ENCODE peak calls at places on chromosomes 4 and X, in six cellular contexts. K is tibial nerve, P is ovary, O is transverse colon, T is upper lobe of left lung, S is HepG2. W is an unnamed sample. For H3K27me3, the result is how much of the 10 kb centered on the place peaks cover.

GRCh38 chr4:169202143-169202699 is 68.5 kb downstream of the SH3RF1 start:
- DNase-seq in K (no peak), P (no peak), O (no peak), T (no peak), S (peak), W (no peak)

GRCh38 chr4:16794816-16795445 is 103.5 kb downstream of the LDB2 start:
- DNase-seq in K (peak), P (peak), O (peak), T (no peak), S (peak), W (no peak)

GRCh38 chrX:134144231-134144630 is 92.8 kb upstream of the CCDC160 start:
- DNase-seq in K (no peak), P (no peak), O (no peak), T (no peak), S (peak), W (no peak)

GRCh38 chr4:110249687-110250387 is 51.4 kb upstream of the ELOVL6 start:
- DNase-seq in K (no peak), P (no peak), O (no peak), T (no peak), S (no peak), W (no peak)

GRCh38 chr4:86032476-86033022 is 327.3 kb downstream of the MAPK10 start:
- DNase-seq in K (peak), P (no peak), O (no peak), T (no peak), S (no peak), W (peak)

GRCh38 chr4:159137176-159137575 is 34.3 kb downstream of the RAPGEF2 start:
- DNase-seq in K (no peak), P (no peak), O (peak), T (no peak), S (no peak), W (no peak)

GRCh38 chr4:74133786-74134499 is 24.0 kb upstream of the MTHFD2L start:
- DNase-seq in K (peak), P (peak), O (peak), T (no peak), S (peak), W (peak)

GRCh38 chr4:110310795-110311194 is 112.4 kb upstream of the ELOVL6 start:
- DNase-seq in K (no peak), P (no peak), O (no peak), T (no peak), S (no peak), W (no peak)

GRCh38 chr4:1376841-1377605 is 29.2 kb downstream of the NKX1-1 start:
- DNase-seq in K (no peak), P (peak), O (no peak), T (peak), S (no peak), W (peak)

GRCh38 chr4:2914220-2915126 is 48.7 kb downstream of the NOP14 start:
- DNase-seq in K (no peak), P (no peak), O (no peak), T (no peak), S (no peak), W (no peak)

GRCh38 chrX:148337873-148338272 is 162.5 kb upstream of the AFF2 start:
- DNase-seq in K (no peak), P (no peak), O (no peak), T (no peak), S (no peak), W (no peak)

GRCh38 chrX:153032397-153033118 is 23.7 kb upstream of the PNMA3 start:
- DNase-seq in K (peak), P (peak), O (peak), T (peak), S (peak), W (peak)

GRCh38 chr4:48090621-48091020 is 43.4 kb downstream of the TXK start:
- DNase-seq in K (no peak), P (no peak), O (no peak), T (no peak), S (no peak), W (no peak)

GRCh38 chrX:2609431-2610238 is 81.5 kb upstream of the CD99 start:
- DNase-seq in K (no peak), P (no peak), O (no peak), T (no peak), S (no peak), W (peak)

GRCh38 chr4:80610845-80611244 is 275.3 kb downstream of the CFAP299 start:
- DNase-seq in K (no peak), P (no peak), O (no peak), T (no peak), S (no peak), W (no peak)

GRCh38 chr4:85005865-85006377 is 39.4 kb upstream of the WDFY3 start:
- DNase-seq in K (no peak), P (no peak), O (no peak), T (no peak), S (no peak), W (no peak)

GRCh38 chrX:74774988-74775387 is 150.3 kb downstream of the NEXMIF start:
- DNase-seq in K (no peak), P (no peak), O (no peak), T (no peak), S (no peak), W (no peak)

GRCh38 chr4:77566148-77566547 is 39.5 kb upstream of the CXCL13 start:
- DNase-seq in K (no peak), P (no peak), O (no peak), T (no peak), S (no peak), W (no peak)

GRCh38 chrX:119410027-119410819 is 11.1 kb downstream of the SLC25A43 start:
- DNase-seq in K (peak), P (peak), O (peak), T (no peak), S (peak), W (peak)

GRCh38 chr4:183658362-183659028 is 490 bp downstream of the RWDD4 start:
- DNase-seq in K (no peak), P (peak), O (peak), T (peak), S (peak), W (peak)

GRCh38 chr4:76803522-76803921 is 94.4 kb downstream of the SOWAHB start:
- DNase-seq in K (peak), P (no peak), O (no peak), T (no peak), S (no peak), W (no peak)

GRCh38 chr4:113783289-113783688 is 21.8 kb upstream of the CAMK2D start:
- DNase-seq in K (no peak), P (no peak), O (no peak), T (no peak), S (no peak), W (no peak)

GRCh38 chrX:39336709-39337294 is 535.5 kb downstream of the MID1IP1 start:
- DNase-seq in K (peak), P (peak), O (peak), T (no peak), S (no peak), W (peak)

GRCh38 chrX:135520022-135520552 is 373 bp upstream of the INTS6L start:
- DNase-seq in K (no peak), P (no peak), O (no peak), T (no peak), S (no peak), W (no peak)

GRCh38 chr4:183602444-183603102 is 56.4 kb downstream of the RWDD4 start:
- DNase-seq in K (no peak), P (no peak), O (no peak), T (no peak), S (no peak), W (no peak)

GRCh38 chr4:169158046-169158445 is 112.7 kb downstream of the SH3RF1 start:
- DNase-seq in K (no peak), P (no peak), O (no peak), T (no peak), S (no peak), W (no peak)

GRCh38 chrX:106177106-106177981 is 9.2 kb downstream of the PWWP3B start:
- DNase-seq in K (peak), P (peak), O (no peak), T (peak), S (no peak), W (no peak)

GRCh38 chr4:112029642-112030235 is 115.5 kb upstream of the FAM241A start:
- DNase-seq in K (no peak), P (no peak), O (no peak), T (no peak), S (no peak), W (no peak)

GRCh38 chr4:108811486-108811885 is 48.6 kb upstream of the ETNPPL start:
- DNase-seq in K (no peak), P (no peak), O (no peak), T (no peak), S (no peak), W (no peak)

GRCh38 chr4:185343726-185344581 is 51.8 kb downstream of the LRP2BP start:
- DNase-seq in K (peak), P (no peak), O (peak), T (no peak), S (no peak), W (peak)

GRCh38 chrX:99142745-99143144 is 1267.3 kb downstream of the PCDH19 start:
- DNase-seq in K (no peak), P (no peak), O (no peak), T (no peak), S (no peak), W (no peak)

GRCh38 chr4:683982-684571 is 4.9 kb downstream of the SLC49A3 start:
- DNase-seq in K (peak), P (peak), O (peak), T (peak), S (peak), W (peak)

GRCh38 chr4:141196227-141196928 is 24.3 kb upstream of the ZNF330 start:
- DNase-seq in K (no peak), P (no peak), O (no peak), T (no peak), S (no peak), W (no peak)

GRCh38 chr4:78776729-78777555 is 792 bp downstream of the BMP2K start:
- DNase-seq in K (peak), P (no peak), O (peak), T (no peak), S (peak), W (peak)

GRCh38 chr4:144409525-144409924 is 236.4 kb upstream of the HHIP start:
- DNase-seq in K (no peak), P (no peak), O (no peak), T (no peak), S (no peak), W (no peak)

GRCh38 chr4:43918377-43918776 is 530.2 kb downstream of the KCTD8 start:
- DNase-seq in K (no peak), P (no peak), O (no peak), T (no peak), S (no peak), W (no peak)

GRCh38 chr4:113566015-113566795 is 195.3 kb downstream of the CAMK2D start:
- DNase-seq in K (no peak), P (no peak), O (no peak), T (no peak), S (no peak), W (no peak)

GRCh38 chr4:83013420-83013867 is 2.8 kb upstream of the LIN54 start:
- DNase-seq in K (no peak), P (no peak), O (no peak), T (no peak), S (no peak), W (no peak)

GRCh38 chr4:40514409-40515025 is 115.1 kb downstream of the RBM47 start:
- DNase-seq in K (no peak), P (no peak), O (peak), T (no peak), S (peak), W (no peak)

GRCh38 chrX:72142094-72142843 is 10.6 kb upstream of the RTL5 start:
- DNase-seq in K (no peak), P (no peak), O (no peak), T (no peak), S (no peak), W (no peak)
- TF ChIP-seq EP300 in K (no peak), P (no peak), O (no peak), T (no peak), S (no peak), W (no peak)

GRCh38 chrX:69085151-69085550 is 80.1 kb downstream of the PJA1 start:
- DNase-seq in K (no peak), P (no peak), O (no peak), T (no peak), S (no peak), W (no peak)

GRCh38 chrX:69090022-69090421 is 75.2 kb downstream of the PJA1 start:
- DNase-seq in K (no peak), P (no peak), O (no peak), T (no peak), S (no peak), W (no peak)

GRCh38 chrX:69085826-69086225 is 79.4 kb downstream of the PJA1 start:
- DNase-seq in K (no peak), P (no peak), O (no peak), T (no peak), S (no peak), W (no peak)

GRCh38 chrX:69083785-69084184 is 81.5 kb downstream of the PJA1 start:
- DNase-seq in K (no peak), P (no peak), O (no peak), T (no peak), S (no peak), W (no peak)

DNA sequence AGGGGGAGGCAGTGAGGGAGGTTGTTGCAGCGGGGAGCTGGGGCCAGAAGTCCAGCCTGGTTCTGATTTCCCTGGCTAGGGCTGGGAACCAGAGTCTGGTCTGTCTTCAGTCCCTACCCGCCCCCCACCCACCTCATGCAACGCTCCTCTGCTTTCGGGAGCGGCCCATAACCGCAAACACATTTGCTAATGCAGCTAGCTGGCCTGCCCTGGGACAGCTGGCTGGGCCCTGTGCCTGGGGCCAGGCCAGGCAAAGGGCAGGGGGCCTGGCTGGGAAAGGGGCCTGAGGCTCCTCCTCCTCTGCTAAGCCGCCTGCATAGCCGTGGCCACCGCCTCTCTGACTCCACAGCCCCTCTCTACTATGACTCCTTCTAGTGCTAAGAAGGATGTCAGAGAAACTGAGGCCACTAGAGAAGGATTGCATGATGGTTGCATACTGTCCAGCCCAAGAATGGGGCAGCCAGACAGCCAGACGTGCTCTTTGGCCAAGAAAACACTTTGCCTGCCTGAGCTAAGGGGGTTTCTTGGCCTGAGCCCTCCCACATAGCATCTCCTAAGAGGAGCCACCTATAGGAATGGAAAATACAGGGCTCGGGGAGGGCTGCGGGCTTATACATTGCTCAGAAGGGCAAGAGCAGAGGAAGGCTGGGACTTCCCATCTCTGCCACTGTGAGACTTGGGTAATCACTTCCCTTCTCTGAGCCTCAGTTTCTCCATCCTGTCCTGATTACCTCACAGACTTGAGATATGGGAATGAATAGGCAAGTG is 76.9 kb downstream of the PJA1 start:
- DNase-seq in K (no peak), P (no peak), O (no peak), T (no peak), S (no peak), W (no peak)
- H3K27me3 ChIP-seq in K (under half), P (under half), O (under half), T (under half), S (under half), W (under half)

GRCh38 chr4:153481474-153481873 is 15.3 kb downstream of the TMEM131L start:
- DNase-seq in K (no peak), P (no peak), O (no peak), T (no peak), S (no peak), W (no peak)

GRCh38 chr4:153480704-153481103 is 14.5 kb downstream of the TMEM131L start:
- DNase-seq in K (no peak), P (no peak), O (no peak), T (no peak), S (no peak), W (no peak)

GRCh38 chr4:153476829-153477574 is 10.8 kb downstream of the TMEM131L start:
- DNase-seq in K (no peak), P (no peak), O (no peak), T (no peak), S (no peak), W (no peak)

GRCh38 chr4:153483432-153484418 is 17.6 kb downstream of the TMEM131L start:
- DNase-seq in K (no peak), P (no peak), O (no peak), T (no peak), S (no peak), W (no peak)

GRCh38 chr4:153479118-153479517 is 13.0 kb downstream of the TMEM131L start:
- DNase-seq in K (no peak), P (no peak), O (no peak), T (no peak), S (no peak), W (no peak)
- TF ChIP-seq EP300 in K (no peak), P (no peak), O (no peak), T (no peak), S (no peak), W (no peak)

DNA sequence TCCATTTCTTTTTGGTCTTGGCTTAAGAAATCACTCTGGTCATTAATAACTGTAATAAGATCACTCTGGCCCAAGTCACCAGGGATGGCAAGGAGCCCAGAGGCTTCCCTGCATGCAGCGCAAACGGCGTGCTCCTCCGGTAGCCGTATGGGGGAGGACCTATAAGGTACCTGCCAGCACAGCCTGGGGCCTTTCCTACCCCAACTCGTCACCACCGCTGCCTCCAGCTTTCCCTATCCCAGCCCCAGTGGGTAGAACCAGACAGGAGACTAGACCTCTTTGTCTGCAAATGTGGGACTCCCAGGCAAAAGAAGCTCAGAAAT is 25.9 kb downstream of the HAND2 start:
- DNase-seq in K (no peak), P (no peak), O (no peak), T (peak), S (no peak), W (no peak)
- H3K27me3 ChIP-seq in K (half or more), P (under half), O (half or more), T (under half), S (under half), W (under half)

GRCh38 chr4:139899346-139899745 is 233.7 kb downstream of the MGST2 start:
- DNase-seq in K (no peak), P (no peak), O (no peak), T (no peak), S (no peak), W (no peak)

GRCh38 chr4:139892973-139893736 is 227.5 kb downstream of the MGST2 start:
- DNase-seq in K (no peak), P (no peak), O (no peak), T (no peak), S (no peak), W (no peak)

GRCh38 chr4:139900964-139901376 is 235.4 kb downstream of the MGST2 start:
- DNase-seq in K (no peak), P (no peak), O (no peak), T (no peak), S (no peak), W (no peak)

GRCh38 chr4:139898293-139898692 is 232.7 kb downstream of the MGST2 start:
- DNase-seq in K (no peak), P (no peak), O (no peak), T (no peak), S (no peak), W (no peak)

GRCh38 chr4:139896242-139896752 is 230.7 kb downstream of the MGST2 start:
- DNase-seq in K (no peak), P (no peak), O (no peak), T (no peak), S (no peak), W (no peak)
- TF ChIP-seq EP300 in K (no peak), P (no peak), O (no peak), T (no peak), S (no peak), W (no peak)

W was measured in sigmoid colon.